ENCODE peak calls at places on chromosomes 2 and 18, in five cellular contexts. T is Ammon's horn; E is activated effector memory CD4-positive, alpha-beta T cell treated with Interleukin-2 at 50 U/mL for 16 hours; B is EL; D is stimulated activated CD8-positive, alpha-beta memory T cell treated with anti-CD3 and anti-CD28 coated beads, Interleukin-4, amount 100 ng/mL, for 1 hour. M is an unnamed sample.

GRCh38 chr2:166831930-166832329 is 56.4 kb upstream of the XIRP2 start:
- DNase-seq in T (no peak), B (peak), E (no peak), D (no peak), M (peak)

GRCh38 chr2:237588044-237588696 is 2.4 kb downstream of the RAB17 start:
- DNase-seq in B (no peak), T (no peak), E (no peak), D (no peak), M (no peak)

GRCh38 chr2:241584446-241584845 is 25.9 kb downstream of the BOK start:
- DNase-seq in D (no peak), E (no peak), T (no peak), B (peak), M (peak)

GRCh38 chr2:126839711-126840110 is 59.0 kb upstream of the TEX51 start:
- DNase-seq in B (no peak), D (no peak), E (no peak), T (no peak), M (no peak)

GRCh38 chr18:23617412-23618009 is 31.2 kb upstream of the NPC1 start:
- DNase-seq in T (no peak), B (no peak), E (no peak), D (no peak), M (no peak)

GRCh38 chr2:37809931-37810570 is 115.0 kb upstream of the RMDN2 start:
- DNase-seq in E (no peak), B (no peak), T (no peak), D (no peak), M (no peak)

GRCh38 chr2:85390941-85391669 is 19.1 kb downstream of the CAPG start:
- DNase-seq in T (peak), E (peak), B (peak), D (peak), M (no peak)

GRCh38 chr2:84821806-84822205 is 59.1 kb downstream of the TRABD2A start:
- DNase-seq in D (no peak), B (no peak), T (no peak), E (no peak), M (no peak)

M was measured in A172.